ENCODE peak calls at places on chromosomes 11 and 22, in four cellular contexts. B, E, Q and P are unnamed samples.

GRCh38 chr22:17057959-17058814 is 26.6 kb upstream of the IL17RA start:
- DNase-seq in B (peak), E (peak), Q (peak), P (no peak)

GRCh38 chr22:47084226-47084625 is 321.8 kb downstream of the TBC1D22A start:
- DNase-seq in B (no peak), E (no peak), Q (no peak), P (no peak)

GRCh38 chr11:27464155-27464759 is 8.3 kb downstream of the LGR4 start:
- DNase-seq in B (peak), E (no peak), Q (no peak), P (no peak)

GRCh38 chr11:83759148-83759547 is 473.0 kb upstream of the CCDC90B start:
- DNase-seq in B (no peak), E (no peak), Q (no peak), P (no peak)

GRCh38 chr11:114832532-114833125 is 154.3 kb downstream of the NXPE2 start:
- DNase-seq in B (no peak), E (no peak), Q (no peak), P (no peak)

GRCh38 chr11:92796744-92797143 is 172.7 kb upstream of the MTNR1B start:
- DNase-seq in B (no peak), E (no peak), Q (no peak), P (no peak)

GRCh38 chr11:95337175-95337957 is 106.4 kb upstream of the SESN3 start:
- DNase-seq in B (peak), E (peak), Q (no peak), P (peak)

GRCh38 chr22:46133588-46133855 is 16.8 kb upstream of the PPARA start:
- DNase-seq in B (no peak), E (no peak), Q (no peak), P (no peak)

GRCh38 chr11:1544536-1544935 is 27.5 kb downstream of the DUSP8 start:
- DNase-seq in B (no peak), E (no peak), Q (no peak), P (no peak)

GRCh38 chr22:36853407-36854099 is 7.3 kb upstream of the NCF4 start:
- DNase-seq in B (peak), E (peak), Q (peak), P (peak)

GRCh38 chr11:76237041-76237649 is 30.8 kb upstream of the WNT11 start:
- DNase-seq in B (no peak), E (no peak), Q (no peak), P (no peak)

GRCh38 chr11:15716550-15716949 is 601.8 kb downstream of the INSC start:
- DNase-seq in B (no peak), E (no peak), Q (no peak), P (no peak)

GRCh38 chr11:33996498-33997454 is 54.8 kb upstream of the CAPRIN1 start:
- DNase-seq in B (peak), E (peak), Q (peak), P (peak)